ENCODE peak calls at places on chromosomes 16 and 17, in seven cellular contexts. V, R, H, M, B, E and P are unnamed samples.

GRCh38 chr17:1490643-1491405 is 1.7 kb downstream of the MYO1C start:
- DNase-seq in V (peak), R (peak), H (no peak), M (no peak), B (peak), E (no peak), P (no peak)

GRCh38 chr17:44536090-44536960 is 21.0 kb upstream of the FZD2 start:
- DNase-seq in V (no peak), R (no peak), H (no peak), M (no peak), B (no peak), E (no peak), P (no peak)

GRCh38 chr16:89686520-89687091 is at the start of gene CDK10:
- DNase-seq in V (peak), R (peak), H (peak), M (peak), B (peak), E (no peak), P (peak)

GRCh38 chr16:75273054-75273925 is 21.9 kb upstream of the BCAR1 start:
- DNase-seq in V (no peak), R (no peak), H (peak), M (no peak), B (no peak), E (no peak), P (no peak)

GRCh38 chr17:19539841-19540311 is 6.2 kb downstream of the SLC47A1 start:
- DNase-seq in V (no peak), R (no peak), H (no peak), M (no peak), B (no peak), E (no peak), P (no peak)

GRCh38 chr17:82124101-82124500 is 26.1 kb upstream of the FASN start:
- DNase-seq in V (no peak), R (no peak), H (no peak), M (no peak), B (no peak), E (no peak), P (no peak)

GRCh38 chr16:66746682-66747081 is 4.7 kb downstream of the DYNC1LI2 start:
- DNase-seq in V (no peak), R (no peak), H (peak), M (peak), B (peak), E (no peak), P (no peak)

GRCh38 chr16:977096-977701 is 4.4 kb upstream of the SOX8 start:
- DNase-seq in V (no peak), R (no peak), H (no peak), M (no peak), B (no peak), E (no peak), P (no peak)

GRCh38 chr16:68235882-68236803 is at the start of gene ESRP2:
- DNase-seq in V (no peak), R (no peak), H (no peak), M (peak), B (no peak), E (no peak), P (no peak)

GRCh38 chr17:82242977-82243647 is 14.3 kb downstream of the SLC16A3 start:
- DNase-seq in V (no peak), R (no peak), H (peak), M (no peak), B (no peak), E (no peak), P (peak)

GRCh38 chr17:45910667-45911066 is 16.3 kb downstream of the MAPT start:
- DNase-seq in V (no peak), R (no peak), H (no peak), M (no peak), B (no peak), E (no peak), P (no peak)

GRCh38 chr17:48149174-48150106 is 41.9 kb downstream of the SNX11 start:
- DNase-seq in V (no peak), R (no peak), H (peak), M (no peak), B (no peak), E (no peak), P (no peak)

GRCh38 chr17:55825213-55825612 is 74.4 kb downstream of the PCTP start:
- DNase-seq in V (no peak), R (no peak), H (no peak), M (no peak), B (no peak), E (no peak), P (no peak)

GRCh38 chr17:78622491-78623265 is 45.5 kb upstream of the DNAH17 start:
- DNase-seq in V (no peak), R (no peak), H (no peak), M (no peak), B (no peak), E (no peak), P (no peak)